ENCODE peak calls at places on chromosome 16, in nine cellular contexts. S is Peyer's patch, Q is stomach, D is HCT116, M is A549, I is HepG2, H is sigmoid colon, A is prostate gland, Y is suprapubic skin. C is an unnamed sample. For H3K9me3, the result is how much of the 10 kb centered on the place peaks cover.

GRCh38 chr16:47634126-47634525 is 173.0 kb downstream of the PHKB start:
- DNase-seq in S (no peak), Q (no peak), D (no peak), M (peak), I (peak), H (no peak), A (no peak), Y (no peak), C (no peak)

GRCh38 chr16:88335150-88335685 is 47.5 kb upstream of the ZNF469 start:
- DNase-seq in S (no peak), Q (no peak), D (no peak), M (no peak), I (no peak), H (no peak), A (no peak), Y (no peak), C (no peak)

GRCh38 chr16:79628501-79628975 is 28.0 kb upstream of the MAF start:
- DNase-seq in S (no peak), Q (no peak), D (no peak), M (no peak), I (no peak), H (no peak), A (no peak), Y (no peak), C (no peak)

GRCh38 chr16:64206877-64207276 is 915.0 kb downstream of the CDH11 start:
- DNase-seq in S (no peak), Q (no peak), D (no peak), M (no peak), I (no peak), H (no peak), A (no peak), Y (no peak), C (no peak)

GRCh38 chr16:10646581-10647263 is 48.0 kb downstream of the TEKT5 start:
- DNase-seq in S (no peak), Q (no peak), D (no peak), M (no peak), I (peak), H (no peak), A (no peak), Y (no peak), C (no peak)

GRCh38 chr16:84040823-84041391 is 1.7 kb downstream of the SLC38A8 start:
- DNase-seq in S (no peak), Q (no peak), D (no peak), M (no peak), I (no peak), H (no peak), A (no peak), Y (no peak), C (no peak)

GRCh38 chr16:85036398-85037049 is 8.9 kb downstream of the KIAA0513 start:
- DNase-seq in S (no peak), Q (no peak), D (no peak), M (no peak), I (no peak), H (no peak), A (no peak), Y (no peak), C (no peak)

GRCh38 chr16:3065069-3065741 is at the start of gene IL32:
- DNase-seq in S (peak), Q (peak), D (no peak), M (peak), I (peak), H (peak), A (no peak), Y (no peak), C (peak)

GRCh38 chr16:57577691-57578224 is 35.3 kb downstream of the ADGRG5 start:
- DNase-seq in S (peak), Q (no peak), D (no peak), M (no peak), I (no peak), H (no peak), A (no peak), Y (no peak), C (no peak)

GRCh38 chr16:19286827-19287226 is 1.3 kb downstream of the CLEC19A start:
- DNase-seq in S (no peak), Q (no peak), D (no peak), M (no peak), I (no peak), H (no peak), A (no peak), Y (no peak), C (no peak)

GRCh38 chr16:12551530-12551929 is 252.2 kb downstream of the CPPED1 start:
- DNase-seq in S (no peak), Q (no peak), D (no peak), M (no peak), I (no peak), H (no peak), A (no peak), Y (no peak), C (no peak)

GRCh38 chr16:11224894-11225676 is 30.9 kb downstream of the SOCS1 start:
- DNase-seq in S (peak), Q (peak), D (no peak), M (no peak), I (no peak), H (no peak), A (no peak), Y (no peak), C (no peak)

GRCh38 chr16:86396318-86396882 is 113.9 kb upstream of the FOXF1 start:
- DNase-seq in S (no peak), Q (no peak), D (no peak), M (no peak), I (no peak), H (peak), A (no peak), Y (no peak), C (no peak)

GRCh38 chr16:89297156-89297869 is 79.8 kb downstream of the ZNF778 start:
- DNase-seq in S (no peak), Q (no peak), D (no peak), M (no peak), I (no peak), H (no peak), A (no peak), Y (no peak), C (no peak)

GRCh38 chr16:64534180-64534780 is 587.6 kb downstream of the CDH11 start:
- DNase-seq in S (no peak), Q (no peak), D (no peak), M (no peak), I (no peak), H (no peak), A (no peak), Y (no peak), C (no peak)

GRCh38 chr16:69186642-69187386 is at the start of gene SNTB2:
- DNase-seq in S (peak), Q (peak), D (peak), M (peak), I (peak), H (peak), A (peak), Y (peak), C (peak)
- TF ChIP-seq POLR2A in S (peak), Q (peak), D (peak), M (peak), I (peak), H (peak), A (peak), Y (peak), C (peak)

GRCh38 chr16:35195864-35196216 is 1736.4 kb downstream of the TP53TG3F start:
- DNase-seq in S (no peak), Q (no peak), D (no peak), M (no peak), I (no peak), H (no peak), A (no peak), Y (peak), C (no peak)
- H3K9me3 ChIP-seq in S (under half), Q (under half), D (under half), M (under half), I (half or more), H (under half), A (under half), Y (under half), C (under half)

DNA sequence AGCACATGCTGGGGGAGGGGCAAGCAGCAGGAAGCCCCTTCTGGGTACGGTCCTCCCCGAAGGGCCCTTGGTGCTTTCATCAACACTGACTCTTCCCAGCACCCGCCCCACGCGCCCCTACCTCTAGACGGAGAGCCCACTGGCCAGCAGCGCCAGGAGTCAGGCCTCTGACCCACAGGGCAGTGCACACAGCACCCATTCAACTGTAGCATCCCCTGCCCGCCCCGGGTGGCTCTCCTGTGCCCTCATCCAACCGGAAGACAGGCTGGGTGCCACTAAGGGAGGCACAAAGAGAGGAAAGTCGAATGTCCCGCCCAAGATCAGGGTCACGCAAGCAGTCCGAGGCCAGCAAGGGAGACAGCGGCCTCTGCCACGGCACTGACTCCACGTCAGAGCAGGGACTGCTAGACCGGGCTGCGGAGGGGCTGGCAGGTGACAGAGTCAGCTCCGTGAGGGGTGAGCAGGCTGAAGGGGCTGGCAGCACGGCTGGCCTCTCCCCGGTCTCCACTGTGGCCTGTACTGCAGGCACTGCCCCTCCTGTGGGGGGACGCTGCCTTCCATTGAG is 9.8 kb downstream of the MSRB1 start:
- DNase-seq in S (no peak), Q (no peak), D (no peak), M (no peak), I (no peak), H (no peak), A (no peak), Y (no peak), C (no peak)
- TF ChIP-seq POLR2A in S (no peak), Q (no peak), D (no peak), M (no peak), I (no peak), H (no peak), A (no peak), Y (no peak), C (no peak)

GRCh38 chr16:66568355-66568754 is 2.1 kb downstream of the CMTM1 start:
- DNase-seq in S (no peak), Q (no peak), D (no peak), M (no peak), I (no peak), H (no peak), A (no peak), Y (no peak), C (no peak)

GRCh38 chr16:66566051-66566901 is at the start of gene CMTM1:
- DNase-seq in S (no peak), Q (no peak), D (no peak), M (no peak), I (no peak), H (no peak), A (no peak), Y (no peak), C (no peak)

GRCh38 chr16:66572356-66572755 is 6.1 kb downstream of the CMTM1 start:
- DNase-seq in S (no peak), Q (no peak), D (no peak), M (no peak), I (no peak), H (no peak), A (no peak), Y (no peak), C (no peak)

GRCh38 chr16:66569131-66569530 is 2.9 kb downstream of the CMTM1 start:
- DNase-seq in S (no peak), Q (no peak), D (no peak), M (no peak), I (no peak), H (no peak), A (no peak), Y (no peak), C (no peak)

DNA sequence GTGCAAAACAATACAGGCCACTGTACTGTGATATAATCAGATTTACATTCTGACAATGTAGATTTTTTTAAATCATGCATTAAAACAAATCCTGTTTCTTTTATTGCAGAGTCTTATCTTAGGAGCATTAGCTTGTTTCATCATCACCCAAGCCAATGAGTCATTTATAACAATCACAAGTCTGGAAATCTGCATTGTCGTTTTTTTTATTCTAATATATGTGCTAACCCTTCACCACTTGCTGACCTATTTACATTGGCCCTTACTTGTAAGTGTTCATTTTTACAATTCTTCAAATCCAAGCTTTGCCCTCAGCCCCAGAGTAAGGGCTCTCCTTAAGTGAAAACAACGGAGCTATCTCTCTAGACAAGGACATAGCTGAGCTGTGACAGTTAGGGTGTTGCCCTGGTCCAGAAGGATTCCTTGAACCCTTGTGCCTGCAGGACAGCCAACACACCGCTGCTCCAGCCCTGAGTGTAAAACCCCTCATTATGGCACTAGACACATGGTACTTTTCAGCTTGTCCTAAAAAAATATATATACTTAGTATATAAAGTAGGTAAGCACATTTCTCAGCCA is 3.7 kb downstream of the CMTM1 start:
- DNase-seq in S (no peak), Q (no peak), D (no peak), M (peak), I (no peak), H (no peak), A (no peak), Y (no peak), C (no peak)
- H3K9me3 ChIP-seq in S (under half), Q (under half), D (under half), M (under half), I (under half), H (under half), A (under half), Y (under half), C (under half)

DNA sequence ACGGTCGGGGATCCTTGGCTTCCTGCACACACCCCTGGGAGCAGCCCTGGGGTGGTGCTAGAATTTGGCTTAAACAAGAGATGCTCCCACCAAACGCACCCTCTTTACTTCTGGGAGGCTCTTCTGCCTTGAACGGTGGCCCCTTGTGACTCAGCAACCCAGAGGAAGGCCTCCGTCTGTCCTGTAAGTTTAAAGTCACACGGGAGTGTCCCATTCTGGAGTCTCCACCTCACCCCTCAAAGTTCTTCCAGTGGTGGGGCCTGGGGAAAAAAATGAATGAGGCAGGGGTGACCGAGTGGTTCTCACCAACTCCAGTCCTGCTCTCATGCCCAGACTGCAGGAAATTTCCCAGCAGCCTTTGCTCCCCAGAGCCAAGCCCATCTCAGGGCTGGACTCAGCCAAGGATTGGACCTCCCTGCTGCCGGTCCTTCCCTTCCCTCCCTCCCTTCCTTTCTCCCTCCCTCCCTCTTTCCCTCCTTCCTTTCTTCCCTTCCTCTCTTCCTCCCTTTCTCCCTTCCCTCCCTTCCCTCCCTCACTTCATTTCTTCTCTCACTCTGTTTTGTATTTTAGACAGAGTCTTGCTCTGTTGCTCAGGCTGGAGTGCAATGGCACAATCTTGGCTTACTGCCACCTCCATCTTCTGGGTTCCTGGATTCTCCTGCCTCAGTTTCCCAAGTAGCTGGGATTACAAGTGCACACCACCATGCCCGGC is 11.4 kb downstream of the ITGAD start:
- DNase-seq in S (no peak), Q (no peak), D (peak), M (peak), I (no peak), H (no peak), A (no peak), Y (no peak), C (peak)
- TF ChIP-seq POLR2A in S (no peak), Q (no peak), D (peak), M (peak), I (peak), H (no peak), A (no peak), Y (no peak), C (no peak)

DNA sequence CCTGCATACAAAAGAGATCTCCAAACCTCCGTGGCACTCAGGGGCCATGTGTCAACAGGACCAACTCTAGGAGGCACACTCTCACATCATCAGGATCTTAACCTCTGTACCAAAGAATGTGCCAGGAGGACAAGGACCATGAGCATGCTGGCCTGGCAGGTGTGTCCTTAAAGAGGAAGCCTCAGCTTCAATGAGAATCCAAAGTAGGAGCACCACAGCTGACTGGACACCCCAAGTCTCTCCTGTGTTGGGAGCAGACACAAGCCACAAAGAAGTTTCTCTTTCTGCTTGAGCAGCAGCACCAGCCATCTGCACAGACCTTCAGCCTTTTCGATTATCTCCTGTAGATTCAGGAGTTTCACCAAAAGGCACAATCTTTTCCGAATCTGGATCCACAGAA is 1734.5 kb downstream of the TP53TG3F start:
- DNase-seq in S (no peak), Q (no peak), D (no peak), M (no peak), I (no peak), H (no peak), A (no peak), Y (no peak), C (no peak)
- H3K9me3 ChIP-seq in S (under half), Q (under half), D (under half), M (under half), I (half or more), H (under half), A (under half), Y (under half), C (under half)

DNA sequence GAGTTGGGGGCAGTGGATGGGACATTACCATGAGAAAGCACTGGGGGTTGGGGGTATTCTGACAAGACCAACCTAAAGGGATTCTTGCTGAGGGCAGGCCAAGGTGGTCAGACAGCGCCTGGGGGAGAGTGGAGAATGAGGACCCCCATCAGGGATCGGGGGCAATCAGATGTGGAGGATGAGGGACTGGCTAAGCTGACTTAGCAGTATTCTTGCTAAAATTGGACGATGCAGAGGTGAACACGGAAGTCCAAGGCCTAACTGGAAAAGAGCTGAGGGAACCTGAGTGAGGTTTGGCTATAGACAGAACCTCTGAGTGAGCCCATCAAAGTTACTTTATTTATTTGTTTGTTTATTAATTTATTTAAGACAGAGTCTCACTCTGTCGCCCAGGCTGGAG is 9.2 kb downstream of the QPRT start:
- DNase-seq in S (no peak), Q (no peak), D (no peak), M (no peak), I (no peak), H (no peak), A (no peak), Y (no peak), C (no peak)
- TF ChIP-seq POLR2A in S (no peak), Q (no peak), D (no peak), M (no peak), I (peak), H (no peak), A (no peak), Y (no peak), C (no peak)

GRCh38 chr16:4927661-4928060 is 9.3 kb downstream of the PPL start:
- DNase-seq in S (no peak), Q (no peak), D (no peak), M (no peak), I (no peak), H (no peak), A (no peak), Y (no peak), C (no peak)

GRCh38 chr16:4926928-4927327 is 10.0 kb downstream of the PPL start:
- DNase-seq in S (no peak), Q (no peak), D (no peak), M (no peak), I (no peak), H (no peak), A (no peak), Y (no peak), C (no peak)

GRCh38 chr16:4924593-4925378 is 12.2 kb downstream of the PPL start:
- DNase-seq in S (peak), Q (peak), D (no peak), M (no peak), I (peak), H (no peak), A (peak), Y (no peak), C (no peak)

GRCh38 chr16:4923853-4924252 is 13.1 kb downstream of the PPL start:
- DNase-seq in S (no peak), Q (no peak), D (no peak), M (no peak), I (no peak), H (no peak), A (no peak), Y (no peak), C (no peak)

DNA sequence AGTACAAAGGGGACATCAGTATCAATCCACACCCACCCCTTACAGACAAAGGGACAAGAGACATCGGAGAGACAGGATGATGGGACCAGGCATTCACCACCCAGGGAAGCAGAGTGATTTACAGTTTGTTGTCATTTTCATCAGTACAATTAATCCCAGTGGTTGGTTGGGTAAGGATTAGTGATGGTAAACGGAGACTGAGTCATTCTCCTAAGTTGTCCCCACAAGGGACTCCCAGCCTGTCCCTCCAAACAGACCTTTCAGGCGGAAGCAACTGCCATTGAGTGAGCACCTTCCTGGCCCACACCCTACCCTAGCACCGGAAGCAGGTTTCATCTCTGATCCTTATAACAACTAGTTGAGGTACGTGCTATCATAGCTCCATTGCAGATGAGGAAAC is 11.2 kb downstream of the PPL start:
- DNase-seq in S (no peak), Q (no peak), D (no peak), M (no peak), I (no peak), H (no peak), A (no peak), Y (no peak), C (no peak)
- H3K9me3 ChIP-seq in S (under half), Q (under half), D (under half), M (under half), I (under half), H (under half), A (under half), Y (under half), C (under half)